ENCODE peak calls at places on chromosomes 16 and 17, in eight cellular contexts. One of them, this sample, is unnamed.

GRCh38 chr17:72997559-72997958 is 94.9 kb downstream of the SLC39A11 start:
- DNase-seq in adrenal gland: no peak
- DNase-seq in fibroblast of pulmonary artery: peak
- DNase-seq in endodermal cell: peak
- DNase-seq in AG09309: no peak
- DNase-seq in uterus: no peak
- DNase-seq in upper lobe of right lung: no peak
- DNase-seq in dorsolateral prefrontal cortex: no peak
- DNase-seq in this sample: no peak

GRCh38 chr16:5884996-5885395 is 787.4 kb upstream of the EEF2KMT start:
- DNase-seq in adrenal gland: no peak
- DNase-seq in fibroblast of pulmonary artery: no peak
- DNase-seq in endodermal cell: no peak
- DNase-seq in AG09309: no peak
- DNase-seq in uterus: no peak
- DNase-seq in upper lobe of right lung: no peak
- DNase-seq in dorsolateral prefrontal cortex: no peak
- DNase-seq in this sample: no peak

GRCh38 chr17:48692049-48692448 is 30.3 kb downstream of the PRAC1 start:
- DNase-seq in adrenal gland: no peak
- DNase-seq in fibroblast of pulmonary artery: no peak
- DNase-seq in endodermal cell: peak
- DNase-seq in AG09309: no peak
- DNase-seq in uterus: no peak
- DNase-seq in upper lobe of right lung: no peak
- DNase-seq in dorsolateral prefrontal cortex: no peak
- DNase-seq in this sample: no peak

GRCh38 chr17:41773190-41773588 is 13.3 kb downstream of the JUP start:
- DNase-seq in adrenal gland: peak
- DNase-seq in fibroblast of pulmonary artery: peak
- DNase-seq in endodermal cell: peak
- DNase-seq in AG09309: peak
- DNase-seq in uterus: peak
- DNase-seq in upper lobe of right lung: peak
- DNase-seq in dorsolateral prefrontal cortex: no peak
- DNase-seq in this sample: no peak

GRCh38 chr17:67108411-67108810 is 64.1 kb downstream of the CACNG1 start:
- DNase-seq in adrenal gland: no peak
- DNase-seq in fibroblast of pulmonary artery: no peak
- DNase-seq in endodermal cell: no peak
- DNase-seq in AG09309: no peak
- DNase-seq in uterus: no peak
- DNase-seq in upper lobe of right lung: no peak
- DNase-seq in dorsolateral prefrontal cortex: no peak
- DNase-seq in this sample: no peak

GRCh38 chr17:1150863-1151685 is 28.7 kb downstream of the ABR start:
- DNase-seq in adrenal gland: no peak
- DNase-seq in fibroblast of pulmonary artery: no peak
- DNase-seq in endodermal cell: no peak
- DNase-seq in AG09309: no peak
- DNase-seq in uterus: no peak
- DNase-seq in upper lobe of right lung: no peak
- DNase-seq in dorsolateral prefrontal cortex: no peak
- DNase-seq in this sample: no peak

GRCh38 chr17:12709063-12709462 is 43.4 kb downstream of the MYOCD start:
- DNase-seq in adrenal gland: no peak
- DNase-seq in fibroblast of pulmonary artery: no peak
- DNase-seq in endodermal cell: no peak
- DNase-seq in AG09309: no peak
- DNase-seq in uterus: no peak
- DNase-seq in upper lobe of right lung: no peak
- DNase-seq in dorsolateral prefrontal cortex: no peak
- DNase-seq in this sample: no peak

GRCh38 chr16:89058812-89059211 is 34.8 kb upstream of the ACSF3 start:
- DNase-seq in adrenal gland: no peak
- DNase-seq in fibroblast of pulmonary artery: no peak
- DNase-seq in endodermal cell: no peak
- DNase-seq in AG09309: no peak
- DNase-seq in uterus: no peak
- DNase-seq in upper lobe of right lung: no peak
- DNase-seq in dorsolateral prefrontal cortex: no peak
- DNase-seq in this sample: no peak

GRCh38 chr16:84851192-84852127 is 31.7 kb downstream of the CRISPLD2 start:
- DNase-seq in adrenal gland: no peak
- DNase-seq in fibroblast of pulmonary artery: peak
- DNase-seq in endodermal cell: no peak
- DNase-seq in AG09309: peak
- DNase-seq in uterus: no peak
- DNase-seq in upper lobe of right lung: no peak
- DNase-seq in dorsolateral prefrontal cortex: no peak
- DNase-seq in this sample: peak

GRCh38 chr16:24984903-24985675 is 30.1 kb downstream of the ARHGAP17 start:
- DNase-seq in adrenal gland: no peak
- DNase-seq in fibroblast of pulmonary artery: no peak
- DNase-seq in endodermal cell: no peak
- DNase-seq in AG09309: no peak
- DNase-seq in uterus: no peak
- DNase-seq in upper lobe of right lung: no peak
- DNase-seq in dorsolateral prefrontal cortex: no peak
- DNase-seq in this sample: no peak

GRCh38 chr16:13919330-13919682 is 648 bp upstream of the ERCC4 start:
- DNase-seq in adrenal gland: no peak
- DNase-seq in fibroblast of pulmonary artery: peak
- DNase-seq in endodermal cell: no peak
- DNase-seq in AG09309: no peak
- DNase-seq in uterus: no peak
- DNase-seq in upper lobe of right lung: no peak
- DNase-seq in dorsolateral prefrontal cortex: no peak
- DNase-seq in this sample: no peak

GRCh38 chr16:79089735-79090284 is 510.7 kb downstream of the MAF start:
- DNase-seq in adrenal gland: no peak
- DNase-seq in fibroblast of pulmonary artery: no peak
- DNase-seq in endodermal cell: no peak
- DNase-seq in AG09309: no peak
- DNase-seq in uterus: peak
- DNase-seq in upper lobe of right lung: no peak
- DNase-seq in dorsolateral prefrontal cortex: no peak
- DNase-seq in this sample: no peak

GRCh38 chr17:58331815-58332719 is 3.5 kb upstream of the TSPOAP1 start:
- DNase-seq in adrenal gland: peak
- DNase-seq in fibroblast of pulmonary artery: no peak
- DNase-seq in endodermal cell: no peak
- DNase-seq in AG09309: no peak
- DNase-seq in uterus: peak
- DNase-seq in upper lobe of right lung: peak
- DNase-seq in dorsolateral prefrontal cortex: no peak
- DNase-seq in this sample: peak
- H3K4me3 ChIP-seq in adrenal gland: peak
- H3K4me3 ChIP-seq in fibroblast of pulmonary artery: no peak
- H3K4me3 ChIP-seq in endodermal cell: no peak
- H3K4me3 ChIP-seq in AG09309: no peak
- H3K4me3 ChIP-seq in uterus: no peak
- H3K4me3 ChIP-seq in upper lobe of right lung: peak
- H3K4me3 ChIP-seq in dorsolateral prefrontal cortex: peak
- H3K4me3 ChIP-seq in this sample: peak

DNA sequence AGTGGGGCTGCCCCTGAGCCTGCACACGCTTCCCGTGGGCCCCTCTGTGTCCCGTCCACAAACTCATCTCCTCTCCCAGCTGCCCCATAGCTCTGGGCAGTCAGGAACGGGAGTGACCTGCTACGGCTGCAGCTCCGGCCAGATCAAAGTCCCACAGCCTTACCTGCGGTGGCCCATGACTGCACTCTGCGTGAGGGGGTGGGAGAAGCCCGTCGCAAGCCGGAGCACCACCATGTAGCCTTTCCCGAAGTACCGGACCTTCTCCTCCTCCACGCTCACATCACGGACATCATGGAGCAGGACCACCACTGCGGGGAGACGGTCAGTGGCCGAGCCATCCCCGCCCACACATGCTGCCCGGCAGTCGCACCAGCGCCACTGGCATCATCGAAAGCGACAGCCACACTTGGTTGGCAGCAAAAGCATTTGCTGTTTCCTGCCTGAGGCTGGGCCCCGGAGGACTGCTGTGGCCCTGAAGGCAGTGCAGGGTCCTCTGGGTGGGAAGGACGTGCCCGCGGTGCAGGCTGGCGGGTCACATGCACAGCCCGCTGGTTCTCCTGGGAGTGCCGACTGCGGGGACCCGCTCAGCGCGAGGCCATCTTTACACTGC is 6.2 kb downstream of the CYBC1 start:
- DNase-seq in adrenal gland: peak
- DNase-seq in fibroblast of pulmonary artery: no peak
- DNase-seq in endodermal cell: no peak
- DNase-seq in AG09309: no peak
- DNase-seq in uterus: no peak
- DNase-seq in upper lobe of right lung: no peak
- DNase-seq in dorsolateral prefrontal cortex: no peak
- DNase-seq in this sample: no peak
- H3K4me3 ChIP-seq in adrenal gland: no peak
- H3K4me3 ChIP-seq in fibroblast of pulmonary artery: no peak
- H3K4me3 ChIP-seq in endodermal cell: no peak
- H3K4me3 ChIP-seq in AG09309: no peak
- H3K4me3 ChIP-seq in uterus: no peak
- H3K4me3 ChIP-seq in upper lobe of right lung: no peak
- H3K4me3 ChIP-seq in dorsolateral prefrontal cortex: no peak
- H3K4me3 ChIP-seq in this sample: no peak

GRCh38 chr17:40450175-40450574 is 6.9 kb downstream of the IGFBP4 start:
- DNase-seq in adrenal gland: no peak
- DNase-seq in fibroblast of pulmonary artery: peak
- DNase-seq in endodermal cell: peak
- DNase-seq in AG09309: no peak
- DNase-seq in uterus: peak
- DNase-seq in upper lobe of right lung: no peak
- DNase-seq in dorsolateral prefrontal cortex: no peak
- DNase-seq in this sample: no peak
- H3K4me3 ChIP-seq in adrenal gland: no peak
- H3K4me3 ChIP-seq in fibroblast of pulmonary artery: no peak
- H3K4me3 ChIP-seq in endodermal cell: no peak
- H3K4me3 ChIP-seq in AG09309: no peak
- H3K4me3 ChIP-seq in uterus: no peak
- H3K4me3 ChIP-seq in upper lobe of right lung: no peak
- H3K4me3 ChIP-seq in dorsolateral prefrontal cortex: no peak
- H3K4me3 ChIP-seq in this sample: no peak

GRCh38 chr16:73126453-73126853 is 78.5 kb upstream of the ZFHX3 start:
- DNase-seq in adrenal gland: no peak
- DNase-seq in fibroblast of pulmonary artery: peak
- DNase-seq in endodermal cell: no peak
- DNase-seq in AG09309: peak
- DNase-seq in uterus: peak
- DNase-seq in upper lobe of right lung: no peak
- DNase-seq in dorsolateral prefrontal cortex: peak
- DNase-seq in this sample: peak

GRCh38 chr16:73122604-73123386 is 74.9 kb upstream of the ZFHX3 start:
- DNase-seq in adrenal gland: peak
- DNase-seq in fibroblast of pulmonary artery: peak
- DNase-seq in endodermal cell: no peak
- DNase-seq in AG09309: no peak
- DNase-seq in uterus: peak
- DNase-seq in upper lobe of right lung: no peak
- DNase-seq in dorsolateral prefrontal cortex: no peak
- DNase-seq in this sample: peak

GRCh38 chr16:73124097-73124652 is 76.2 kb upstream of the ZFHX3 start:
- DNase-seq in adrenal gland: no peak
- DNase-seq in fibroblast of pulmonary artery: peak
- DNase-seq in endodermal cell: no peak
- DNase-seq in AG09309: no peak
- DNase-seq in uterus: no peak
- DNase-seq in upper lobe of right lung: no peak
- DNase-seq in dorsolateral prefrontal cortex: no peak
- DNase-seq in this sample: no peak

GRCh38 chr16:73124665-73125064 is 76.7 kb upstream of the ZFHX3 start:
- DNase-seq in adrenal gland: no peak
- DNase-seq in fibroblast of pulmonary artery: no peak
- DNase-seq in endodermal cell: no peak
- DNase-seq in AG09309: no peak
- DNase-seq in uterus: no peak
- DNase-seq in upper lobe of right lung: no peak
- DNase-seq in dorsolateral prefrontal cortex: no peak
- DNase-seq in this sample: no peak

DNA sequence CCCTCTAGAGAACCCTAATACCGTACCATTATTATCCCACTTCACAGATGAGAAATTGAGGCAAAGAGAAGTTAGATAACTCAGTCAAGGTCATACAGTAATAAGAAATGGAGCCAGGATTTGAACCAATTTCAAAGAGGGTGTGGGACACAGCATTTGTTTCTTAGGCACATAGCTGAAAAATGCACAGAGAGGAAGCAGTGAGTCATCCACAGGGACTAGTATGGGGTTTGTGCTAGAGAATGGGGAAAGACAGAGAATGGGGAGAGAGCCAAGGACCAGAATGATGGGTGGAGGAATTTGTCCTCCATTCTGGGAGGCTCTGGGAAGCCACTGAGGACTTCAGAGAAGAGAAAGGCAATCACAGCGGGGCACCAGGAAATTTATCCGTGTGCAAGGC is 77.9 kb upstream of the ZFHX3 start:
- DNase-seq in adrenal gland: no peak
- DNase-seq in fibroblast of pulmonary artery: peak
- DNase-seq in endodermal cell: no peak
- DNase-seq in AG09309: no peak
- DNase-seq in uterus: no peak
- DNase-seq in upper lobe of right lung: no peak
- DNase-seq in dorsolateral prefrontal cortex: no peak
- DNase-seq in this sample: peak
- H3K4me3 ChIP-seq in adrenal gland: no peak
- H3K4me3 ChIP-seq in fibroblast of pulmonary artery: no peak
- H3K4me3 ChIP-seq in endodermal cell: no peak
- H3K4me3 ChIP-seq in AG09309: no peak
- H3K4me3 ChIP-seq in uterus: no peak
- H3K4me3 ChIP-seq in upper lobe of right lung: no peak
- H3K4me3 ChIP-seq in dorsolateral prefrontal cortex: no peak
- H3K4me3 ChIP-seq in this sample: no peak

GRCh38 chr17:34584805-34585416 is 5.5 kb downstream of the TMEM132E start:
- DNase-seq in adrenal gland: no peak
- DNase-seq in fibroblast of pulmonary artery: peak
- DNase-seq in endodermal cell: no peak
- DNase-seq in AG09309: peak
- DNase-seq in uterus: no peak
- DNase-seq in upper lobe of right lung: no peak
- DNase-seq in dorsolateral prefrontal cortex: no peak
- DNase-seq in this sample: no peak
- H3K4me3 ChIP-seq in adrenal gland: no peak
- H3K4me3 ChIP-seq in fibroblast of pulmonary artery: no peak
- H3K4me3 ChIP-seq in endodermal cell: no peak
- H3K4me3 ChIP-seq in AG09309: no peak
- H3K4me3 ChIP-seq in uterus: no peak
- H3K4me3 ChIP-seq in upper lobe of right lung: no peak
- H3K4me3 ChIP-seq in dorsolateral prefrontal cortex: no peak
- H3K4me3 ChIP-seq in this sample: no peak

This sample was measured in tibial artery.